ENCODE peak calls at places on chromosome 7, in six cellular contexts. R is coronary artery, M is GM23338, I is adrenal gland, J is uterus, B is substantia nigra. H is an unnamed sample.

GRCh38 chr7:85595639-85596268 is 408.9 kb upstream of the SEMA3D start:
- DNase-seq in R (no peak), M (no peak), I (no peak), J (no peak), B (no peak), H (no peak)

GRCh38 chr7:73885975-73886798 is 25.2 kb downstream of the TMEM270 start:
- DNase-seq in R (no peak), M (peak; percentile 47), I (no peak), J (peak; percentile 82), B (peak; percentile 32), H (no peak)

GRCh38 chr7:32591938-32592337 is 96.6 kb downstream of the AVL9 start:
- DNase-seq in R (no peak), M (no peak), I (no peak), J (no peak), B (peak; percentile 50), H (no peak)

GRCh38 chr7:120725376-120726039 is 132.4 kb downstream of the TSPAN12 start:
- DNase-seq in R (no peak), M (peak; percentile 82), I (no peak), J (no peak), B (no peak), H (no peak)

GRCh38 chr7:115613836-115614235 is 416.7 kb downstream of the TFEC start:
- DNase-seq in R (no peak), M (no peak), I (no peak), J (no peak), B (no peak), H (no peak)

GRCh38 chr7:36923831-36924555 is 199.7 kb upstream of the AOAH start:
- DNase-seq in R (no peak), M (no peak), I (no peak), J (no peak), B (no peak), H (peak; percentile 44)

GRCh38 chr7:1638113-1638726 is 31.9 kb upstream of the ELFN1 start:
- DNase-seq in R (no peak), M (peak; percentile 49), I (no peak), J (no peak), B (no peak), H (no peak)

GRCh38 chr7:72435366-72435765 is 23.2 kb upstream of the CALN1 start:
- DNase-seq in R (no peak), M (peak; percentile 20), I (no peak), J (no peak), B (peak; percentile 36), H (no peak)

GRCh38 chr7:121103579-121103978 is 115.1 kb downstream of the CPED1 start:
- DNase-seq in R (no peak), M (no peak), I (no peak), J (no peak), B (no peak), H (no peak)

GRCh38 chr7:128056901-128057300 is 25.7 kb upstream of the LRRC4 start:
- DNase-seq in R (no peak), M (no peak), I (no peak), J (no peak), B (no peak), H (no peak)

GRCh38 chr7:99393363-99394187 is 14.8 kb downstream of the PDAP1 start:
- DNase-seq in R (no peak), M (peak; percentile 94), I (peak; percentile 57), J (peak; percentile 50), B (no peak), H (no peak)

GRCh38 chr7:96910484-96910883 is 94.9 kb upstream of the DLX6 start:
- DNase-seq in R (no peak), M (no peak), I (peak; percentile 30), J (no peak), B (no peak), H (no peak)

GRCh38 chr7:3910041-3910440 is 609.0 kb downstream of the SDK1 start:
- DNase-seq in R (no peak), M (no peak), I (no peak), J (no peak), B (peak; percentile 63), H (no peak)

GRCh38 chr7:78493383-78493782 is 694.8 kb downstream of the PHTF2 start:
- DNase-seq in R (no peak), M (no peak), I (no peak), J (no peak), B (no peak), H (no peak)

GRCh38 chr7:134844200-134844599 is 64.8 kb downstream of the CALD1 start:
- DNase-seq in R (no peak), M (no peak), I (no peak), J (no peak), B (no peak), H (no peak)

GRCh38 chr7:134836447-134836846 is 57.0 kb downstream of the CALD1 start:
- DNase-seq in R (no peak), M (no peak), I (no peak), J (peak; percentile 40), B (no peak), H (no peak)

GRCh38 chr7:134845461-134845860 is 66.0 kb downstream of the CALD1 start:
- DNase-seq in R (no peak), M (no peak), I (no peak), J (no peak), B (no peak), H (no peak)

GRCh38 chr7:134842901-134843300 is 63.5 kb downstream of the CALD1 start:
- DNase-seq in R (no peak), M (no peak), I (no peak), J (no peak), B (no peak), H (no peak)

DNA sequence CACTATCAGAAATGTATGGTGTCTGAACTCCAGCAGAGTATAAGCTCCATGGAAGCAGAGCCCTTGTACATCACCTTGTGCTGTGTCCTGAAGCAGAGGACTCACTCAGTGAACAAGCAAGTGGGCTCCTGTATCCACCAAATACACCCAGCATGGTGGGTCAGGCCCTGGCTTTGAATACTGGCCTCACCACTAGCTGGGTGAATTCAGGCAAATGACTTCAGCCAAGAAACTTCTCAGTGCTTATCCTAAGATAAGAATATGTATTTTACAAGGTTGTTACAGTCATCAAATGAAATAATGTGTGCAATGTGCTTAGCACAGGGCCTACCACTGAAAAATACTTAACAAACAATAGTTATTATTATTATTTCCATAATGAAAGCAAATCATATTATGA is 62.6 kb downstream of the CALD1 start:
- DNase-seq in R (no peak), M (no peak), I (no peak), J (no peak), B (no peak), H (no peak)
- H3K27ac ChIP-seq in R (peak overlapping the region; percentile 66), M (no peak overlapping the region), I (peak overlapping the region; percentile 20), J (peak overlapping the region; percentile 97), B (no peak overlapping the region), H (peak overlapping the region; percentile 55)

GRCh38 chr7:116802784-116803183 is 59.6 kb upstream of the CAPZA2 start:
- DNase-seq in R (no peak), M (peak; percentile 72), I (no peak), J (no peak), B (no peak), H (no peak)
- H3K27ac ChIP-seq in R (no peak overlapping the region), M (no peak overlapping the region), I (no peak overlapping the region), J (no peak overlapping the region), B (peak overlapping the region; percentile 81), H (no peak overlapping the region)

GRCh38 chr7:19269301-19269700 is 124.1 kb upstream of the FERD3L start:
- DNase-seq in R (no peak), M (peak; percentile 22), I (no peak), J (no peak), B (no peak), H (no peak)

GRCh38 chr7:19262794-19263193 is 117.6 kb upstream of the FERD3L start:
- DNase-seq in R (no peak), M (peak; percentile 2), I (no peak), J (no peak), B (no peak), H (no peak)

GRCh38 chr7:19268737-19269136 is 123.5 kb upstream of the FERD3L start:
- DNase-seq in R (no peak), M (no peak), I (no peak), J (no peak), B (no peak), H (no peak)
- H3K27ac ChIP-seq in R (no peak overlapping the region), M (no peak overlapping the region), I (no peak overlapping the region), J (no peak overlapping the region), B (no peak overlapping the region), H (no peak overlapping the region)

GRCh38 chr7:149285581-149285975 is 23.6 kb downstream of the ZNF783 start:
- DNase-seq in R (no peak), M (peak; percentile 49), I (peak; percentile 26), J (no peak), B (no peak), H (no peak)
- H3K27ac ChIP-seq in R (peak overlapping the region; percentile 27), M (no peak overlapping the region), I (no peak overlapping the region), J (no peak overlapping the region), B (peak overlapping the region; percentile 4), H (no peak overlapping the region)

DNA sequence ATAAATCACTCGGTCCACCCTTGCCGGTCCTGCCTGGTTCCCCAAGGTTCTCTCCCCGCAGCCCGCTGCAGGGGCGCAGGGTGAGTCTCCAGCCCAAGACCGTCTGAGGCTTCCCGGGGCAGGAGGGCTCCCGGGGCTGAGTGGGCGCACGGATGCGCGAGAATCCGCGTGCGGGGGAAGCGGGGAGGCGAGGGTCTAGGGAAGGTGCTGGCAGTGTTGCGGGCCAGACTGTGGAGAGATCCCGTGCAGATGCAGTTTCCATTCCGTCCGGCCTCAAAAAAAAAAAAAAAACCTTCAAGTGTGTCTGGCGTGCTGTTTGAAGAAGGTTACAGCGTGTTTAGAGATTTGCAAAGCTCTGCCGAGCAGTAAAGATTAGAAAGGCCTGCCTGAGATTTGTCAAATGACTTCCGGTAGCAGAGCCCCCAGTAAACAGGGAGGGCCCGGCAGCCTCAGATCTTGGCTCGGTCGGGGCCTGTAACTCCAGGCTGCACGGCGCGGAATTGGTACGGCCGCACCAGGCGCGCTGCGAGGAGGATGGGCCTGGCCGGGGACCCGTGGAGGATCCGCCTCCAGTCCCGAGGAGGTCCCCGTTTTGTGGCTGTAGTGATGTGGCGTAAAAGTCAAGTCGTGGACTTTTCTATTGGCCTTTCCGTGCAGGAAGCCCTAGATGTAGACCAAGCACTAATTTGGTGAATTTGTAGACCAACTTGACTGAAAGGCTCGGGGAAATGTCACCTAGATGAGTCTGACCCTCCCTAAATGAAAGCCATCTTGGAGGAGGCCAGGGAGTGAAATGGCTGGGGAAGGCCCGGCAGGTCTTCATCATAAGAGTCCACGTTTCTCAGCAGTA is 293.2 kb upstream of the NFE2L3 start:
- DNase-seq in R (no peak), M (peak; percentile 71), I (no peak), J (no peak), B (no peak), H (no peak)
- H3K27ac ChIP-seq in R (no peak overlapping the region), M (no peak overlapping the region), I (no peak overlapping the region), J (no peak overlapping the region), B (no peak overlapping the region), H (no peak overlapping the region)

GRCh38 chr7:93232673-93233018 is 480 bp downstream of the VPS50 start:
- DNase-seq in R (peak; percentile 71), M (peak; percentile 22), I (no peak), J (no peak), B (no peak), H (no peak)
- H3K27ac ChIP-seq in R (no peak overlapping the region), M (no peak overlapping the region), I (no peak overlapping the region), J (peak overlapping the region; percentile 42), B (peak overlapping the region; percentile 60), H (no peak overlapping the region)

GRCh38 chr7:92119213-92119759 is 15.0 kb downstream of the CYP51A1 start:
- DNase-seq in R (no peak), M (no peak), I (no peak), J (no peak), B (no peak), H (no peak)

GRCh38 chr7:92115821-92116220 is 18.5 kb downstream of the CYP51A1 start:
- DNase-seq in R (no peak), M (no peak), I (no peak), J (no peak), B (no peak), H (no peak)

GRCh38 chr7:92116949-92117348 is 17.3 kb downstream of the CYP51A1 start:
- DNase-seq in R (no peak), M (no peak), I (no peak), J (no peak), B (no peak), H (no peak)
- H3K27ac ChIP-seq in R (no peak overlapping the region), M (no peak overlapping the region), I (no peak overlapping the region), J (no peak overlapping the region), B (no peak overlapping the region), H (no peak overlapping the region)

GRCh38 chr7:152459724-152460251 is 24.0 kb upstream of the KMT2C start:
- DNase-seq in R (no peak), M (no peak), I (peak; percentile 86), J (no peak), B (peak; percentile 10), H (no peak)
- H3K27ac ChIP-seq in R (no peak overlapping the region), M (no peak overlapping the region), I (no peak overlapping the region), J (no peak overlapping the region), B (no peak overlapping the region), H (peak overlapping the region; percentile 28)

H was measured in lung.